ENCODE peak calls at places on chromosomes 13 and 19, in four cellular contexts. One of them, this sample, is unnamed.

GRCh38 chr19:52172347-52172746 is 926 bp upstream of the ZNF836 start:
- DNase-seq in head of caudate nucleus: no peak
- DNase-seq in T-helper 9 cell: no peak
- DNase-seq in fibroblast of the conjunctiva: no peak
- DNase-seq in this sample: no peak

GRCh38 chr13:112106467-112107141 is 39.7 kb downstream of the SOX1 start:
- DNase-seq in fibroblast of the conjunctiva: no peak
- DNase-seq in head of caudate nucleus: peak
- DNase-seq in T-helper 9 cell: no peak
- DNase-seq in this sample: no peak

GRCh38 chr13:97974773-97975172 is 21.3 kb downstream of the IPO5 start:
- DNase-seq in T-helper 9 cell: no peak
- DNase-seq in head of caudate nucleus: no peak
- DNase-seq in fibroblast of the conjunctiva: no peak
- DNase-seq in this sample: no peak

GRCh38 chr13:25329706-25330105 is 28.3 kb downstream of the NUP58 start:
- DNase-seq in head of caudate nucleus: no peak
- DNase-seq in T-helper 9 cell: no peak
- DNase-seq in fibroblast of the conjunctiva: peak
- DNase-seq in this sample: no peak

GRCh38 chr13:78194904-78195639 is 276.4 kb upstream of the EDNRB start:
- DNase-seq in fibroblast of the conjunctiva: no peak
- DNase-seq in head of caudate nucleus: no peak
- DNase-seq in T-helper 9 cell: no peak
- DNase-seq in this sample: no peak

GRCh38 chr13:33817513-33817842 is 471 bp upstream of the RFC3 start:
- DNase-seq in fibroblast of the conjunctiva: no peak
- DNase-seq in T-helper 9 cell: no peak
- DNase-seq in head of caudate nucleus: no peak
- DNase-seq in this sample: no peak

GRCh38 chr13:45333973-45334922 is 6.7 kb downstream of the TPT1 start:
- DNase-seq in T-helper 9 cell: peak
- DNase-seq in head of caudate nucleus: no peak
- DNase-seq in fibroblast of the conjunctiva: no peak
- DNase-seq in this sample: no peak

GRCh38 chr19:41319500-41320184 is 9.7 kb downstream of the CCDC97 start:
- DNase-seq in fibroblast of the conjunctiva: no peak
- DNase-seq in head of caudate nucleus: no peak
- DNase-seq in T-helper 9 cell: no peak
- DNase-seq in this sample: no peak

GRCh38 chr13:86085890-86086289 is 286.7 kb upstream of the SLITRK6 start:
- DNase-seq in head of caudate nucleus: no peak
- DNase-seq in fibroblast of the conjunctiva: no peak
- DNase-seq in T-helper 9 cell: no peak
- DNase-seq in this sample: no peak